ENCODE peak calls at places on chromosome 5, in nine cellular contexts. P, X, H, N, C, M, Q, W and G are unnamed samples.

GRCh38 chr5:22787398-22787797 is 65.7 kb downstream of the CDH12 start:
- DNase-seq in P (no peak), X (no peak), H (no peak), N (no peak), C (no peak), M (no peak), Q (no peak), W (no peak), G (no peak)

GRCh38 chr5:42756630-42757601 is at the start of gene CCDC152:
- DNase-seq in P (peak; percentile 30), X (no peak), H (peak; percentile 52), N (peak; percentile 48), C (peak; percentile 56), M (peak; percentile 21), Q (peak; percentile 30), W (no peak), G (no peak)

GRCh38 chr5:11234501-11234911 is 473.5 kb upstream of the DAP start:
- DNase-seq in P (no peak), X (no peak), H (no peak), N (peak; percentile 29), C (no peak), M (no peak), Q (peak; percentile 14), W (no peak), G (no peak)

GRCh38 chr5:59246470-59247250 is 646.9 kb downstream of the PDE4D start:
- DNase-seq in P (no peak), X (no peak), H (no peak), N (no peak), C (no peak), M (peak; percentile 34), Q (no peak), W (no peak), G (no peak)

GRCh38 chr5:79727722-79728355 is 38.2 kb downstream of the CMYA5 start:
- DNase-seq in P (peak; percentile 28), X (no peak), H (peak; percentile 52), N (no peak), C (no peak), M (no peak), Q (no peak), W (no peak), G (no peak)

GRCh38 chr5:21070871-21071270 is 1082.9 kb upstream of the CDH18 start:
- DNase-seq in P (no peak), X (no peak), H (no peak), N (no peak), C (no peak), M (no peak), Q (no peak), W (no peak), G (no peak)

GRCh38 chr5:175894251-175894650 is 22.9 kb downstream of the CPLX2 start:
- DNase-seq in P (no peak), X (no peak), H (no peak), N (no peak), C (no peak), M (no peak), Q (no peak), W (no peak), G (peak; percentile 22)

GRCh38 chr5:141934099-141934844 is 10.6 kb downstream of the DELE1 start:
- DNase-seq in P (peak; percentile 41), X (no peak), H (no peak), N (no peak), C (no peak), M (no peak), Q (no peak), W (no peak), G (no peak)

GRCh38 chr5:136174021-136174659 is 18.8 kb downstream of the SMIM32 start:
- DNase-seq in P (peak; percentile 81), X (peak; percentile 55), H (peak; percentile 78), N (no peak), C (peak; percentile 53), M (peak; percentile 41), Q (no peak), W (no peak), G (no peak)

GRCh38 chr5:121189569-121190305 is 661.9 kb upstream of the FTMT start:
- DNase-seq in P (peak; percentile 77), X (no peak), H (peak; percentile 49), N (no peak), C (peak; percentile 63), M (peak; percentile 36), Q (no peak), W (no peak), G (peak; percentile 10)

GRCh38 chr5:39517800-39518199 is 93.0 kb upstream of the DAB2 start:
- DNase-seq in P (peak; percentile 87), X (peak; percentile 15), H (peak; percentile 90), N (no peak), C (peak; percentile 80), M (peak; percentile 79), Q (no peak), W (no peak), G (no peak)

GRCh38 chr5:124741711-124742496 is 4.5 kb downstream of the ZNF608 start:
- DNase-seq in P (peak; percentile 95), X (no peak), H (peak; percentile 87), N (no peak), C (peak; percentile 94), M (peak; percentile 90), Q (no peak), W (no peak), G (peak; percentile 80)

GRCh38 chr5:164860896-164861295 is 1355.5 kb downstream of the MAT2B start:
- DNase-seq in P (no peak), X (no peak), H (no peak), N (no peak), C (no peak), M (no peak), Q (no peak), W (no peak), G (no peak)

GRCh38 chr5:78627766-78628165 is 20.8 kb downstream of the LHFPL2 start:
- DNase-seq in P (no peak), X (no peak), H (peak; percentile 63), N (no peak), C (peak; percentile 58), M (peak; percentile 74), Q (no peak), W (no peak), G (peak; percentile 74)

DNA sequence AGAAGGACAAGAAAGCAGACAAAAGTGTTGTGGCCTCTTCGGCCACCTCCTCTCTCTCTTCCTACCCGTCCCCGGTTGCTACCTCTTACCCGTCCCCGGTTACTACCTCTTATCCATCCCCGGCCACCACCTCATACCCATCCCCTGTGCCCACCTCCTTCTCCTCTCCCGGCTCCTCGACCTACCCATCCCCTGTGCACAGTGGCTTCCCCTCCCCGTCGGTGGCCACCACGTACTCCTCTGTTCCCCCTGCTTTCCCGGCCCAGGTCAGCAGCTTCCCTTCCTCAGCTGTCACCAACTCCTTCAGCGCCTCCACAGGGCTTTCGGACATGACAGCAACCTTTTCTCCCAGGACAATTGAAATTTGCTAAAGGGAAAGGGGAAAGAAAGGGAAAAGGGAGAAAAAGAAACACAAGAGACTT is 2.4 kb downstream of the EGR1 start:
- DNase-seq in P (no peak), X (no peak), H (no peak), N (no peak), C (no peak), M (no peak), Q (no peak), W (no peak), G (no peak)
- H3K4me3 ChIP-seq in P (peak overlapping the region; percentile 76), X (no peak overlapping the region), H (peak overlapping the region; percentile 85), N (no peak overlapping the region), C (peak overlapping the region; percentile 95), M (peak overlapping the region; percentile 78), Q (no peak overlapping the region), W (peak overlapping the region; percentile 66), G (no peak overlapping the region)

DNA sequence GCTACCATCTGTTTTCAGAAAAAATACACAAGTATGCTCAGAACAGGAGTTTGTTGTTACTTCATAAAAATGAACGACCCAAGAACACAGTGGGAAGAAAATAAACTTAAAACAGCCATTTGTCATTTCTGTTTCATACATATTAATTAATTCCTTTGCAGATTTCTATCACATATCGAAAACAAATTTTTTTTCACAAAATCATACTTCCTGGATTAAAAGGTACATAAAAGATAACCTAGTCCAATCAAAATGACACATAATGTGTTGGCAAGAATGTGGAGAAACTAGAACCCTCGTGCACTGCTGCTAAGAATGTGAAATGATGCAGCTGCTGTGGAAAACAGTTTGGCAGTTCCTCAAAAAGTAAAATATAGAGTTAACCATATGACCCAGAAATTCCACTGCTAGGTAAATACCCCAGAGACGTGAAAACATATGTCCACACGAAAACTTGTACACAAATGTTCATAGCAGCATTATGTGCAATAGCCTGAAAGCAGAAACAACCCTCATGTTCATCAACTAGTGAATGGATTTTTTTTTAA is 46.0 kb downstream of the MYO10 start:
- DNase-seq in P (peak; percentile 82), X (no peak), H (peak; percentile 48), N (no peak), C (peak; percentile 53), M (no peak), Q (no peak), W (no peak), G (peak; percentile 4)
- H3K4me3 ChIP-seq in P (no peak overlapping the region), X (no peak overlapping the region), H (peak overlapping the region; percentile 1), N (no peak overlapping the region), C (no peak overlapping the region), M (no peak overlapping the region), Q (no peak overlapping the region), W (no peak overlapping the region), G (no peak overlapping the region)

GRCh38 chr5:133244242-133244641 is 192.4 kb downstream of the HSPA4 start:
- DNase-seq in P (no peak), X (no peak), H (no peak), N (peak; percentile 48), C (no peak), M (no peak), Q (no peak), W (no peak), G (peak; percentile 78)
- H3K4me3 ChIP-seq in P (no peak overlapping the region), X (no peak overlapping the region), H (no peak overlapping the region), N (no peak overlapping the region), C (no peak overlapping the region), M (no peak overlapping the region), Q (no peak overlapping the region), W (no peak overlapping the region), G (no peak overlapping the region)

DNA sequence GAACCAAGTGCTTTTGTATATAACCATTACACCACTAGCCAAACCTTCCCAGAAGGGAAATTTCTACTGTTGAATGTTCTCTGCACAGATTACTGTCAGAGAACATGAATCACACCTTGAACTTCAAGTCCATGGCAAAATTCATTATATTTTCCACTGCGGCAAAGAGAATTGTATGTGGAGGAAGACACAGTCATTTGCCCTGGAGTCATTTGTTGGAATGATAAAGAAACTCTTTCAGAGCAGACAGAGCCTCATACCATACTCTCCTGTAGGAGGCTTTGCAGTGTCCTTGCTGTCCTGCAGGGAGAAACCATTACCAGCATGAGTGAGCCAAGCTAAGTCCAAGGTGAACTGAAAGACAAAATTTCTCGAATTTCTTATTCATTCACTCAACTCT is 369.0 kb downstream of the ARHGEF28 start:
- DNase-seq in P (no peak), X (no peak), H (peak; percentile 14), N (no peak), C (no peak), M (no peak), Q (no peak), W (no peak), G (no peak)
- H3K4me3 ChIP-seq in P (no peak overlapping the region), X (no peak overlapping the region), H (no peak overlapping the region), N (no peak overlapping the region), C (no peak overlapping the region), M (no peak overlapping the region), Q (no peak overlapping the region), W (no peak overlapping the region), G (no peak overlapping the region)

GRCh38 chr5:113118765-113119164 is 142.2 kb downstream of the DCP2 start:
- DNase-seq in P (no peak), X (no peak), H (no peak), N (no peak), C (no peak), M (no peak), Q (no peak), W (no peak), G (no peak)
- H3K4me3 ChIP-seq in P (no peak overlapping the region), X (no peak overlapping the region), H (no peak overlapping the region), N (no peak overlapping the region), C (no peak overlapping the region), M (no peak overlapping the region), Q (no peak overlapping the region), W (no peak overlapping the region), G (no peak overlapping the region)